ENCODE peak calls at places on chromosomes 7 and 10, in four cellular contexts. One of them, this sample, is unnamed.

GRCh38 chr7:68038621-68039314 is 1042.1 kb downstream of the TYW1 start:
- DNase-seq in heart left ventricle: no peak
- DNase-seq in ovary: no peak
- DNase-seq in tibial nerve: no peak
- DNase-seq in this sample: no peak

GRCh38 chr10:129602938-129603520 is 136.0 kb downstream of the MGMT start:
- DNase-seq in heart left ventricle: no peak
- DNase-seq in ovary: no peak
- DNase-seq in tibial nerve: no peak
- DNase-seq in this sample: no peak

GRCh38 chr10:43203491-43204393 is 63.1 kb downstream of the RASGEF1A start:
- DNase-seq in heart left ventricle: peak; percentile 26
- DNase-seq in ovary: peak; percentile 25
- DNase-seq in tibial nerve: peak; percentile 15
- DNase-seq in this sample: peak; percentile 89

GRCh38 chr7:29194206-29194593 is 375 bp upstream of the CHN2 start:
- DNase-seq in heart left ventricle: peak; percentile 29
- DNase-seq in ovary: peak; percentile 18
- DNase-seq in tibial nerve: no peak
- DNase-seq in this sample: no peak

GRCh38 chr10:3102721-3103410 is 35.5 kb downstream of the PFKP start:
- DNase-seq in heart left ventricle: no peak
- DNase-seq in ovary: no peak
- DNase-seq in tibial nerve: no peak
- DNase-seq in this sample: no peak

GRCh38 chr7:20539201-20539600 is 76.3 kb upstream of the ABCB5 start:
- DNase-seq in heart left ventricle: no peak
- DNase-seq in ovary: no peak
- DNase-seq in tibial nerve: no peak
- DNase-seq in this sample: no peak

GRCh38 chr10:3805227-3805790 is 20.3 kb upstream of the KLF6 start:
- DNase-seq in heart left ventricle: no peak
- DNase-seq in ovary: no peak
- DNase-seq in tibial nerve: no peak
- DNase-seq in this sample: no peak

GRCh38 chr10:119251315-119251708 is 43.9 kb downstream of the GRK5 start:
- DNase-seq in heart left ventricle: no peak
- DNase-seq in ovary: peak; percentile 47
- DNase-seq in tibial nerve: no peak
- DNase-seq in this sample: no peak

GRCh38 chr10:71285180-71285545 is 33.9 kb upstream of the SLC29A3 start:
- DNase-seq in heart left ventricle: peak; percentile 58
- DNase-seq in ovary: peak; percentile 54
- DNase-seq in tibial nerve: no peak
- DNase-seq in this sample: peak; percentile 76

GRCh38 chr7:47565841-47566240 is 16.1 kb downstream of the TNS3 start:
- DNase-seq in heart left ventricle: no peak
- DNase-seq in ovary: no peak
- DNase-seq in tibial nerve: no peak
- DNase-seq in this sample: no peak

GRCh38 chr10:7956508-7956907 is 98.0 kb upstream of the GATA3 start:
- DNase-seq in heart left ventricle: no peak
- DNase-seq in ovary: no peak
- DNase-seq in tibial nerve: no peak
- DNase-seq in this sample: no peak

GRCh38 chr10:125679436-125679835 is 3.5 kb downstream of the TEX36 start:
- DNase-seq in heart left ventricle: no peak
- DNase-seq in ovary: no peak
- DNase-seq in tibial nerve: no peak
- DNase-seq in this sample: no peak

GRCh38 chr7:28005075-28005847 is 175.3 kb downstream of the JAZF1 start:
- DNase-seq in heart left ventricle: peak; percentile 64
- DNase-seq in ovary: no peak
- DNase-seq in tibial nerve: no peak
- DNase-seq in this sample: no peak

GRCh38 chr10:29183304-29183918 is 105.5 kb upstream of the LYZL1 start:
- DNase-seq in heart left ventricle: no peak
- DNase-seq in ovary: no peak
- DNase-seq in tibial nerve: no peak
- DNase-seq in this sample: no peak

GRCh38 chr7:101104193-101104713 is 19.0 kb downstream of the TRIM56 start:
- DNase-seq in heart left ventricle: no peak
- DNase-seq in ovary: no peak
- DNase-seq in tibial nerve: no peak
- DNase-seq in this sample: no peak

GRCh38 chr10:119545310-119545709 is 2.8 kb upstream of the RGS10 start:
- DNase-seq in heart left ventricle: no peak
- DNase-seq in ovary: no peak
- DNase-seq in tibial nerve: no peak
- DNase-seq in this sample: no peak

GRCh38 chr10:6275022-6275997 is 72.6 kb downstream of the PFKFB3 start:
- DNase-seq in heart left ventricle: peak; percentile 92
- DNase-seq in ovary: no peak
- DNase-seq in tibial nerve: peak; percentile 77
- DNase-seq in this sample: peak; percentile 87
- TF ChIP-seq POLR2A in heart left ventricle: no peak
- TF ChIP-seq POLR2A in ovary: no peak
- TF ChIP-seq POLR2A in tibial nerve: no peak
- TF ChIP-seq POLR2A in this sample: peak; percentile 75

GRCh38 chr10:78813526-78814429 is 255.0 kb upstream of the ZMIZ1 start:
- DNase-seq in heart left ventricle: no peak
- DNase-seq in ovary: no peak
- DNase-seq in tibial nerve: no peak
- DNase-seq in this sample: no peak

GRCh38 chr10:78817361-78817760 is 251.4 kb upstream of the ZMIZ1 start:
- DNase-seq in heart left ventricle: no peak
- DNase-seq in ovary: peak; percentile 47
- DNase-seq in tibial nerve: no peak
- DNase-seq in this sample: no peak

GRCh38 chr10:78817804-78818203 is 251.0 kb upstream of the ZMIZ1 start:
- DNase-seq in heart left ventricle: no peak
- DNase-seq in ovary: no peak
- DNase-seq in tibial nerve: no peak
- DNase-seq in this sample: no peak

GRCh38 chr10:78814430-78814806 is 254.3 kb upstream of the ZMIZ1 start:
- DNase-seq in heart left ventricle: no peak
- DNase-seq in ovary: no peak
- DNase-seq in tibial nerve: no peak
- DNase-seq in this sample: no peak

GRCh38 chr10:78815702-78816334 is 252.9 kb upstream of the ZMIZ1 start:
- DNase-seq in heart left ventricle: no peak
- DNase-seq in ovary: no peak
- DNase-seq in tibial nerve: no peak
- DNase-seq in this sample: no peak
- TF ChIP-seq POLR2A in heart left ventricle: no peak
- TF ChIP-seq POLR2A in ovary: no peak
- TF ChIP-seq POLR2A in tibial nerve: no peak
- TF ChIP-seq POLR2A in this sample: no peak

GRCh38 chr10:123677556-123677955 is 11.4 kb downstream of the GPR26 start:
- DNase-seq in heart left ventricle: no peak
- DNase-seq in ovary: no peak
- DNase-seq in tibial nerve: no peak
- DNase-seq in this sample: no peak
- TF ChIP-seq POLR2A in heart left ventricle: no peak
- TF ChIP-seq POLR2A in ovary: no peak
- TF ChIP-seq POLR2A in tibial nerve: no peak
- TF ChIP-seq POLR2A in this sample: no peak

DNA sequence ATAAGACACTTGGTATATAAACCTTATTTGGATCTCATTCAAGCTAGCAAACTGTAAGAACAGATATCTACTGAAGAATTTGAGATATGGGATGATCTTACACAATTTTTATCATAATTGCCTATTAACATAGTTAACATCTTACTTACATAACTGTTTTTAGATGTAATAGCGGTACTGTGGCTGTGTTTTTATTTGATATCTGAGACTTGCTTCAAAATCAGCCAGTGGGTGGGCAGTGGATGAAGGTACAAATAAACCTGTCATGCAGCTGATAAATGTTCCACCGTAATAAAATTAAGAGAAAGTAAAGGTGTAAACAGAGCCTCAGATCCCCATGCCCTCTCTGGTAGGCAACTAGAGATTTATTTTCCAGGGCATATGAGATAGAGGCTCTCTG is 28.4 kb upstream of the PTPRN2 start:
- DNase-seq in heart left ventricle: no peak
- DNase-seq in ovary: no peak
- DNase-seq in tibial nerve: no peak
- DNase-seq in this sample: no peak
- TF ChIP-seq POLR2A in heart left ventricle: no peak
- TF ChIP-seq POLR2A in ovary: no peak
- TF ChIP-seq POLR2A in tibial nerve: no peak
- TF ChIP-seq POLR2A in this sample: no peak

GRCh38 chr10:98460837-98461499 is 14.2 kb upstream of the HPS1 start:
- DNase-seq in heart left ventricle: peak; percentile 51
- DNase-seq in ovary: peak; percentile 67
- DNase-seq in tibial nerve: no peak
- DNase-seq in this sample: peak; percentile 41

GRCh38 chr10:98463976-98464754 is 17.4 kb upstream of the HPS1 start:
- DNase-seq in heart left ventricle: no peak
- DNase-seq in ovary: no peak
- DNase-seq in tibial nerve: no peak
- DNase-seq in this sample: no peak

GRCh38 chr10:98465866-98466265 is 19.1 kb upstream of the HPS1 start:
- DNase-seq in heart left ventricle: no peak
- DNase-seq in ovary: no peak
- DNase-seq in tibial nerve: no peak
- DNase-seq in this sample: no peak

GRCh38 chr10:98461500-98461842 is 14.7 kb upstream of the HPS1 start:
- DNase-seq in heart left ventricle: no peak
- DNase-seq in ovary: no peak
- DNase-seq in tibial nerve: no peak
- DNase-seq in this sample: no peak

DNA sequence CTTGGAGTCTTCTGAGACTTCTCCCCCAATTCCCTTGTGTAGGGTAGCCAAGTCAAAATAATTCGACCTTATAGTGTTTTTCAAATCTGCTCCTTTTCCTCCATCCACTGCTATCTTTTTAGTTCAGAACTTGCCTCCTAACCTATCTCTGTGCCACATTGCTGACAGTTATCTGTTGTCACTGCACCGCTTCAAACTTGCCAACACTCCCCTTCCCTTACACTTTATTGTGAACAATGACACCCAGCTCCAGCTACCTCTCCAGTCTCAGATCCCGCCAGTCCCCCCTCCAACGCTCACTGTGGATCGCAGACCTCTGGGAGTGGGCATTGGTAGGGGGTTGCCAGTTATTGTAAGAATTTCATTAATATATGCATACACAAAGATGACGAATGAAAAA is 16.3 kb upstream of the HPS1 start:
- DNase-seq in heart left ventricle: no peak
- DNase-seq in ovary: no peak
- DNase-seq in tibial nerve: no peak
- DNase-seq in this sample: no peak
- TF ChIP-seq POLR2A in heart left ventricle: no peak
- TF ChIP-seq POLR2A in ovary: no peak
- TF ChIP-seq POLR2A in tibial nerve: no peak
- TF ChIP-seq POLR2A in this sample: no peak

This sample was measured in upper lobe of left lung.